ENCODE peak calls at places on chromosome 2, in five cellular contexts. U is kidney tubule cell, S is cardiac muscle cell, P is sciatic nerve, F is heart left ventricle. E is an unnamed sample.

GRCh38 chr2:15730545-15731212 is 139.0 kb downstream of the DDX1 start:
- DNase-seq in F (peak; percentile 93), P (peak; percentile 97), S (peak; percentile 99), U (peak; percentile 98), E (peak; percentile 90)

GRCh38 chr2:49616800-49617199 is 462.5 kb upstream of the FSHR start:
- DNase-seq in U (peak; percentile 34), F (no peak), P (no peak), S (peak; percentile 25), E (peak; percentile 7)

GRCh38 chr2:235218486-235218907 is 266.7 kb downstream of the SH3BP4 start:
- DNase-seq in F (no peak), S (peak; percentile 88), U (no peak), P (peak; percentile 10), E (no peak)

GRCh38 chr2:152238021-152238420 is 62.5 kb upstream of the STAM2 start:
- DNase-seq in U (no peak), P (no peak), S (no peak), F (no peak), E (no peak)

GRCh38 chr2:69235863-69236262 is 151.2 kb downstream of the GFPT1 start:
- DNase-seq in S (no peak), F (no peak), U (no peak), P (no peak), E (no peak)

GRCh38 chr2:64731746-64732145 is 78.0 kb upstream of the SERTAD2 start:
- DNase-seq in S (no peak), F (no peak), P (no peak), U (no peak), E (no peak)

GRCh38 chr2:199463708-199464613 is 6.2 kb upstream of the SATB2 start:
- DNase-seq in U (no peak), P (no peak), S (no peak), F (no peak), E (no peak)

GRCh38 chr2:32712870-32713269 is 85.0 kb downstream of the TTC27 start:
- DNase-seq in F (peak; percentile 33), S (peak; percentile 81), U (no peak), P (no peak), E (no peak)

GRCh38 chr2:132582360-132582759 is 87.6 kb downstream of the LYPD1 start:
- DNase-seq in P (peak; percentile 18), F (no peak), S (no peak), U (no peak), E (no peak)

GRCh38 chr2:99337931-99338580 is 867 bp downstream of the EIF5B start:
- DNase-seq in P (no peak), S (peak; percentile 10), U (peak; percentile 43), F (no peak), E (peak; percentile 27)

E was measured in kidney glomerular epithelial cell.